ENCODE peak calls at places on chromosomes 11 and 22, in ten cellular contexts. One of them, this sample, is unnamed. For H3K4me1, the result is how much of the 10 kb centered on the place peaks cover.

GRCh38 chr11:122690292-122690691 is 34.8 kb downstream of the UBASH3B start:
- DNase-seq in heart left ventricle: no peak
- DNase-seq in PC-3: no peak
- DNase-seq in colonic mucosa: no peak
- DNase-seq in neural progenitor cell: no peak
- DNase-seq in NT2/D1: no peak
- DNase-seq in upper lobe of right lung: no peak
- DNase-seq in mucosa of descending colon: no peak
- DNase-seq in aorta: no peak
- DNase-seq in IMR-90: no peak
- DNase-seq in this sample: no peak

GRCh38 chr22:21865041-21865440 is 2.4 kb downstream of the MAPK1 start:
- DNase-seq in colonic mucosa: peak
- DNase-seq in aorta: peak
- DNase-seq in heart left ventricle: peak
- DNase-seq in PC-3: peak
- DNase-seq in upper lobe of right lung: no peak
- DNase-seq in mucosa of descending colon: no peak
- DNase-seq in NT2/D1: no peak
- DNase-seq in neural progenitor cell: no peak
- DNase-seq in IMR-90: peak
- DNase-seq in this sample: peak

GRCh38 chr22:49701380-49702067 is 126.1 kb downstream of the BRD1 start:
- DNase-seq in aorta: no peak
- DNase-seq in upper lobe of right lung: no peak
- DNase-seq in IMR-90: no peak
- DNase-seq in colonic mucosa: no peak
- DNase-seq in PC-3: peak
- DNase-seq in neural progenitor cell: no peak
- DNase-seq in heart left ventricle: no peak
- DNase-seq in NT2/D1: no peak
- DNase-seq in mucosa of descending colon: no peak
- DNase-seq in this sample: no peak

GRCh38 chr22:45468872-45469572 is 33.7 kb upstream of the FBLN1 start:
- DNase-seq in colonic mucosa: no peak
- DNase-seq in heart left ventricle: no peak
- DNase-seq in IMR-90: peak
- DNase-seq in upper lobe of right lung: no peak
- DNase-seq in NT2/D1: no peak
- DNase-seq in aorta: no peak
- DNase-seq in neural progenitor cell: no peak
- DNase-seq in mucosa of descending colon: no peak
- DNase-seq in PC-3: peak
- DNase-seq in this sample: no peak

GRCh38 chr11:45470151-45471001 is 184.2 kb upstream of the SYT13 start:
- DNase-seq in neural progenitor cell: no peak
- DNase-seq in aorta: peak
- DNase-seq in colonic mucosa: no peak
- DNase-seq in upper lobe of right lung: no peak
- DNase-seq in heart left ventricle: no peak
- DNase-seq in PC-3: no peak
- DNase-seq in NT2/D1: no peak
- DNase-seq in mucosa of descending colon: no peak
- DNase-seq in IMR-90: no peak
- DNase-seq in this sample: no peak

GRCh38 chr22:42134033-42135020 is 3.7 kb upstream of the CYP2D6 start:
- DNase-seq in neural progenitor cell: no peak
- DNase-seq in IMR-90: no peak
- DNase-seq in aorta: no peak
- DNase-seq in colonic mucosa: no peak
- DNase-seq in PC-3: no peak
- DNase-seq in NT2/D1: no peak
- DNase-seq in mucosa of descending colon: no peak
- DNase-seq in heart left ventricle: no peak
- DNase-seq in upper lobe of right lung: no peak
- DNase-seq in this sample: no peak

GRCh38 chr11:14891143-14892035 is 642 bp downstream of the CYP2R1 start:
- DNase-seq in colonic mucosa: peak
- DNase-seq in upper lobe of right lung: peak
- DNase-seq in IMR-90: peak
- DNase-seq in PC-3: peak
- DNase-seq in heart left ventricle: peak
- DNase-seq in neural progenitor cell: peak
- DNase-seq in NT2/D1: peak
- DNase-seq in mucosa of descending colon: peak
- DNase-seq in aorta: peak
- DNase-seq in this sample: peak

GRCh38 chr11:38274031-38274430 is 1676.0 kb upstream of the RAG2 start:
- DNase-seq in aorta: no peak
- DNase-seq in mucosa of descending colon: no peak
- DNase-seq in upper lobe of right lung: no peak
- DNase-seq in PC-3: no peak
- DNase-seq in IMR-90: no peak
- DNase-seq in NT2/D1: no peak
- DNase-seq in neural progenitor cell: no peak
- DNase-seq in heart left ventricle: no peak
- DNase-seq in colonic mucosa: no peak
- DNase-seq in this sample: no peak

GRCh38 chr11:83009999-83010398 is 61.7 kb downstream of the RAB30 start:
- DNase-seq in PC-3: no peak
- DNase-seq in NT2/D1: no peak
- DNase-seq in colonic mucosa: no peak
- DNase-seq in mucosa of descending colon: no peak
- DNase-seq in upper lobe of right lung: no peak
- DNase-seq in neural progenitor cell: no peak
- DNase-seq in heart left ventricle: no peak
- DNase-seq in IMR-90: no peak
- DNase-seq in aorta: no peak
- DNase-seq in this sample: no peak

GRCh38 chr22:50548046-50548912 is 2.6 kb downstream of the KLHDC7B start:
- DNase-seq in heart left ventricle: no peak
- DNase-seq in neural progenitor cell: no peak
- DNase-seq in PC-3: no peak
- DNase-seq in mucosa of descending colon: peak
- DNase-seq in upper lobe of right lung: peak
- DNase-seq in IMR-90: no peak
- DNase-seq in NT2/D1: no peak
- DNase-seq in aorta: peak
- DNase-seq in colonic mucosa: no peak
- DNase-seq in this sample: no peak

GRCh38 chr11:58004664-58005063 is 19.0 kb upstream of the OR9Q1 start:
- DNase-seq in aorta: no peak
- DNase-seq in upper lobe of right lung: no peak
- DNase-seq in colonic mucosa: no peak
- DNase-seq in PC-3: no peak
- DNase-seq in IMR-90: no peak
- DNase-seq in NT2/D1: no peak
- DNase-seq in neural progenitor cell: no peak
- DNase-seq in mucosa of descending colon: no peak
- DNase-seq in heart left ventricle: peak
- DNase-seq in this sample: no peak

GRCh38 chr11:68266121-68266891 is 5.5 kb downstream of the C11orf24 start:
- DNase-seq in neural progenitor cell: no peak
- DNase-seq in heart left ventricle: no peak
- DNase-seq in colonic mucosa: no peak
- DNase-seq in PC-3: no peak
- DNase-seq in NT2/D1: no peak
- DNase-seq in upper lobe of right lung: no peak
- DNase-seq in mucosa of descending colon: no peak
- DNase-seq in aorta: no peak
- DNase-seq in IMR-90: no peak
- DNase-seq in this sample: no peak
- H3K4me1 ChIP-seq in neural progenitor cell: under half
- H3K4me1 ChIP-seq in heart left ventricle: under half
- H3K4me1 ChIP-seq in colonic mucosa: under half
- H3K4me1 ChIP-seq in PC-3: under half
- H3K4me1 ChIP-seq in NT2/D1: under half
- H3K4me1 ChIP-seq in upper lobe of right lung: under half
- H3K4me1 ChIP-seq in mucosa of descending colon: under half
- H3K4me1 ChIP-seq in aorta: under half
- H3K4me1 ChIP-seq in IMR-90: under half
- H3K4me1 ChIP-seq in this sample: under half

DNA sequence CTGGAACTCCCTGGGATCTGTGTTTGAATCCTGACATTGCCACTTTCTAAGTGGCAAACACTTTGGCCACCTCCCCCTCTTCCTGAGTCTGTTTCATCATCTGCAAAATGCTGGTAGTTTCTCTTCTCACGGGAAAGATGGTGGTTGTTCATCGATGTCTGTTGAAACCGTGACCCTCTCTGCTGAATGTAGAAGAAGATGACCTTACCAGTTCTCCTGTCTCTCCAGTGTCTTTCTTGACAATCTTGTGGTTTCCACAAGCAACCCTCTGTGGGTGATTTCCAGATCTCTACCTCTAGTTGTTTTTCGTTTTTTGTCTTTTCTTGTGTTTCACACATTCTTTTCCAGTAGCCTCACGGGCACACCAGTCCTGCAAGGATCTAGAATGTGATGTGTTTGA is 27.5 kb downstream of the ZBTB16 start:
- DNase-seq in colonic mucosa: no peak
- DNase-seq in IMR-90: no peak
- DNase-seq in NT2/D1: no peak
- DNase-seq in PC-3: no peak
- DNase-seq in aorta: no peak
- DNase-seq in heart left ventricle: no peak
- DNase-seq in upper lobe of right lung: no peak
- DNase-seq in neural progenitor cell: no peak
- DNase-seq in mucosa of descending colon: no peak
- DNase-seq in this sample: no peak
- H3K4me1 ChIP-seq in colonic mucosa: under half
- H3K4me1 ChIP-seq in IMR-90: under half
- H3K4me1 ChIP-seq in NT2/D1: under half
- H3K4me1 ChIP-seq in PC-3: under half
- H3K4me1 ChIP-seq in aorta: under half
- H3K4me1 ChIP-seq in heart left ventricle: half or more
- H3K4me1 ChIP-seq in upper lobe of right lung: half or more
- H3K4me1 ChIP-seq in neural progenitor cell: half or more
- H3K4me1 ChIP-seq in mucosa of descending colon: under half
- H3K4me1 ChIP-seq in this sample: half or more

GRCh38 chr11:12248330-12248729 is 129.0 kb upstream of the PARVA start:
- DNase-seq in NT2/D1: no peak
- DNase-seq in heart left ventricle: peak
- DNase-seq in IMR-90: peak
- DNase-seq in PC-3: peak
- DNase-seq in upper lobe of right lung: peak
- DNase-seq in neural progenitor cell: peak
- DNase-seq in aorta: peak
- DNase-seq in mucosa of descending colon: peak
- DNase-seq in colonic mucosa: peak
- DNase-seq in this sample: peak

GRCh38 chr11:12249590-12250260 is 127.6 kb upstream of the PARVA start:
- DNase-seq in IMR-90: no peak
- DNase-seq in aorta: no peak
- DNase-seq in mucosa of descending colon: peak
- DNase-seq in heart left ventricle: no peak
- DNase-seq in neural progenitor cell: no peak
- DNase-seq in upper lobe of right lung: no peak
- DNase-seq in colonic mucosa: peak
- DNase-seq in NT2/D1: no peak
- DNase-seq in PC-3: no peak
- DNase-seq in this sample: peak

GRCh38 chr11:12246989-12247388 is 130.4 kb upstream of the PARVA start:
- DNase-seq in aorta: peak
- DNase-seq in mucosa of descending colon: no peak
- DNase-seq in PC-3: no peak
- DNase-seq in neural progenitor cell: no peak
- DNase-seq in colonic mucosa: no peak
- DNase-seq in NT2/D1: no peak
- DNase-seq in IMR-90: no peak
- DNase-seq in upper lobe of right lung: no peak
- DNase-seq in heart left ventricle: no peak
- DNase-seq in this sample: no peak

GRCh38 chr11:12246169-12246568 is 131.2 kb upstream of the PARVA start:
- DNase-seq in heart left ventricle: no peak
- DNase-seq in colonic mucosa: no peak
- DNase-seq in NT2/D1: no peak
- DNase-seq in PC-3: no peak
- DNase-seq in upper lobe of right lung: peak
- DNase-seq in IMR-90: no peak
- DNase-seq in neural progenitor cell: no peak
- DNase-seq in mucosa of descending colon: no peak
- DNase-seq in aorta: peak
- DNase-seq in this sample: no peak

DNA sequence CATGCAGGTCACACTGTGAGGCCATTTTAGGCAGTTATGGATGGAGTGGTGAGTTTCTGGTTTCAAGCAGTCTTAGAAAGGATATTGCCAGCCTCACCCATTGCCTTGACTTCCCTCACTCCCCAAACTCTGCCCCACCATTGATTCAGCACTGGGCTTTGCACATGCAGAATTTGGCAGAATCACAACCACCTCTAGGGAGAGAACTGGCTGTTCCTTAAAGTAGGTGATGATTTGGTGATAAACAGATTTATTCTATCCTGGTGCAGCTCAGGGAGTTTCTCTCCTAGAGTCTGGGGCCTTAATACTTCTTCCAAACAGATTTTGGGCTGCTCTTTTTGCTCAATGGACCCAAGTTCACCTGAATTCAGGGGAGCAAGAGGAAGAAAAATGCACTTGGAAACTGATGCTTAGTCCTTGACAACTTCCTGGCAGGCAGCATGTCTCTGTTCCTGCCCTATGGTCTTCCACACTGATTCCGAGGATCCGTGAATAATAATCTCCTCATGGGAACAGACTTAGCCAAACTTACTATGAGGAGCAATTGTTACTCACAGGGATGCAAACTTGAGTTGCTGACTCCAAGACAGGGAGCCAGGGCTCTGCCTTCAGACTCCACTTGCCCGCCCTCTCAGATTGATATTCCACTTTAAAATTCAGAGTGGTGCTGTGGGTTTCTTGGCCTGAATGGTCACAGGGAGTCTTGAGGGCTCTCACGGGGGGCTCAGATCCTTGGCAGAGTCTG is 129.7 kb upstream of the PARVA start:
- DNase-seq in PC-3: no peak
- DNase-seq in IMR-90: no peak
- DNase-seq in mucosa of descending colon: no peak
- DNase-seq in upper lobe of right lung: no peak
- DNase-seq in heart left ventricle: no peak
- DNase-seq in neural progenitor cell: no peak
- DNase-seq in aorta: no peak
- DNase-seq in NT2/D1: no peak
- DNase-seq in colonic mucosa: no peak
- DNase-seq in this sample: no peak
- H3K4me1 ChIP-seq in PC-3: under half
- H3K4me1 ChIP-seq in IMR-90: under half
- H3K4me1 ChIP-seq in mucosa of descending colon: under half
- H3K4me1 ChIP-seq in upper lobe of right lung: under half
- H3K4me1 ChIP-seq in heart left ventricle: half or more
- H3K4me1 ChIP-seq in neural progenitor cell: under half
- H3K4me1 ChIP-seq in aorta: under half
- H3K4me1 ChIP-seq in NT2/D1: under half
- H3K4me1 ChIP-seq in colonic mucosa: under half
- H3K4me1 ChIP-seq in this sample: half or more

DNA sequence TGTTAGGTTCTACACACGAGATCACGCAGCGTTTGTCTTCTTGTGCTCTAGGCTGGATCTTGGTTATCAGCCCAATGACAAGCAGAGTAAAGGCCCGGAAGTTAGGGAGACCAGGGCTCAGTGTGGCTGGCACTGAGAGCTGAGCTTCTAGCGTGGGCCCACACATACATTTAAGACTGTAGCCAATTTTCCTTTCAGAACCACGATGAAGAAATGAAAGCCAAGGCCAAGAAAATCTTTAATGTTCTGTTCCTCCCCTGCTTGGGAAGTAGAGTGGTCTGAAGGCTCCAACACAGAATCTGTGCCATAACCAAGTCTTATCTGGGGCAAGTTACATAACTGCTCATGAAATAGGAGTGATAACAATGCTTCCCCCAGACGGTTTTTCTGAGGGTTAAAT is 4.7 kb upstream of the ST3GAL4 start:
- DNase-seq in mucosa of descending colon: no peak
- DNase-seq in upper lobe of right lung: no peak
- DNase-seq in neural progenitor cell: no peak
- DNase-seq in colonic mucosa: no peak
- DNase-seq in NT2/D1: no peak
- DNase-seq in PC-3: no peak
- DNase-seq in aorta: no peak
- DNase-seq in IMR-90: no peak
- DNase-seq in heart left ventricle: no peak
- DNase-seq in this sample: no peak
- H3K4me1 ChIP-seq in mucosa of descending colon: under half
- H3K4me1 ChIP-seq in upper lobe of right lung: half or more
- H3K4me1 ChIP-seq in neural progenitor cell: under half
- H3K4me1 ChIP-seq in colonic mucosa: under half
- H3K4me1 ChIP-seq in NT2/D1: under half
- H3K4me1 ChIP-seq in PC-3: under half
- H3K4me1 ChIP-seq in aorta: under half
- H3K4me1 ChIP-seq in IMR-90: under half
- H3K4me1 ChIP-seq in heart left ventricle: half or more
- H3K4me1 ChIP-seq in this sample: half or more